ENCODE peak calls at places on chromosomes 5 and 9, in four cellular contexts. H is colonic mucosa, E is BE2C, M is A549. I is an unnamed sample.

GRCh38 chr5:135026645-135027317 is 7.2 kb downstream of the PITX1 start:
- DNase-seq in H (no peak), E (no peak), M (no peak), I (no peak)

GRCh38 chr9:107222020-107222522 is 61.0 kb upstream of the RAD23B start:
- DNase-seq in H (no peak), E (no peak), M (peak; percentile 17), I (no peak)

GRCh38 chr9:137411260-137411659 is 11.7 kb downstream of the EXD3 start:
- DNase-seq in H (no peak), E (no peak), M (no peak), I (no peak)

GRCh38 chr5:65803699-65804426 is 81.9 kb downstream of the NLN start:
- DNase-seq in H (no peak), E (no peak), M (no peak), I (no peak)

GRCh38 chr5:133523921-133524320 is 88.4 kb downstream of the FSTL4 start:
- DNase-seq in H (no peak), E (no peak), M (no peak), I (no peak)

GRCh38 chr9:29514336-29514735 is 1941.1 kb upstream of the C9orf72 start:
- DNase-seq in H (no peak), E (no peak), M (peak; percentile 1), I (no peak)

GRCh38 chr5:154274828-154275185 is 84.3 kb downstream of the GALNT10 start:
- DNase-seq in H (no peak), E (no peak), M (no peak), I (no peak)

GRCh38 chr9:3435732-3436131 is 90.1 kb downstream of the RFX3 start:
- DNase-seq in H (no peak), E (peak; percentile 28), M (no peak), I (no peak)

GRCh38 chr5:165139730-165140129 is 1634.3 kb downstream of the MAT2B start:
- DNase-seq in H (no peak), E (no peak), M (no peak), I (no peak)

GRCh38 chr5:172284275-172284971 is 859 bp upstream of the UBTD2 start:
- DNase-seq in H (no peak), E (no peak), M (no peak), I (no peak)

GRCh38 chr9:133707065-133707760 is 30.9 kb downstream of the SARDH start:
- DNase-seq in H (no peak), E (peak; percentile 6), M (no peak), I (no peak)

GRCh38 chr9:120925535-120926396 is 830 bp downstream of the TRAF1 start:
- DNase-seq in H (no peak), E (no peak), M (peak; percentile 69), I (peak; percentile 91)

GRCh38 chr5:132496631-132497487 is 6.3 kb upstream of the IRF1 start:
- DNase-seq in H (peak; percentile 95), E (peak; percentile 64), M (peak; percentile 87), I (peak; percentile 92)

GRCh38 chr5:53407373-53407772 is 73.1 kb upstream of the FST start:
- DNase-seq in H (no peak), E (no peak), M (no peak), I (no peak)

GRCh38 chr5:132265336-132266030 is 8.0 kb downstream of the PDLIM4 start:
- DNase-seq in H (peak; percentile 79), E (no peak), M (peak; percentile 73), I (no peak)

GRCh38 chr5:104049752-104050151 is 487.2 kb upstream of the NUDT12 start:
- DNase-seq in H (no peak), E (no peak), M (no peak), I (no peak)

GRCh38 chr5:96226941-96227552 is 206.0 kb downstream of the PCSK1 start:
- DNase-seq in H (no peak), E (no peak), M (peak; percentile 19), I (no peak)

GRCh38 chr5:76744632-76745031 is 28.7 kb downstream of the F2R start:
- DNase-seq in H (no peak), E (no peak), M (no peak), I (no peak)

GRCh38 chr5:118557103-118557805 is 431.1 kb downstream of the DTWD2 start:
- DNase-seq in H (no peak), E (no peak), M (no peak), I (no peak)

GRCh38 chr5:76403963-76404693 is 1.0 kb downstream of the IQGAP2 start:
- DNase-seq in H (peak; percentile 86), E (peak; percentile 11), M (peak; percentile 25), I (peak; percentile 72)

GRCh38 chr5:168686837-168687236 is 107.7 kb upstream of the PANK3 start:
- DNase-seq in H (no peak), E (no peak), M (no peak), I (no peak)

GRCh38 chr9:7536310-7536939 is 263.2 kb downstream of the DMAC1 start:
- DNase-seq in H (peak; percentile 69), E (peak; percentile 64), M (peak; percentile 54), I (peak; percentile 70)
- TF ChIP-seq CTCF in H (peak; percentile 66), E (peak; percentile 77), M (peak; percentile 62), I (peak; percentile 77)

GRCh38 chr9:27413507-27414214 is 110.4 kb upstream of the IFNK start:
- DNase-seq in H (no peak), E (no peak), M (no peak), I (no peak)
- H3K4me3 ChIP-seq in H (no peak overlapping the region), E (no peak overlapping the region), M (no peak overlapping the region), I (no peak overlapping the region)

DNA sequence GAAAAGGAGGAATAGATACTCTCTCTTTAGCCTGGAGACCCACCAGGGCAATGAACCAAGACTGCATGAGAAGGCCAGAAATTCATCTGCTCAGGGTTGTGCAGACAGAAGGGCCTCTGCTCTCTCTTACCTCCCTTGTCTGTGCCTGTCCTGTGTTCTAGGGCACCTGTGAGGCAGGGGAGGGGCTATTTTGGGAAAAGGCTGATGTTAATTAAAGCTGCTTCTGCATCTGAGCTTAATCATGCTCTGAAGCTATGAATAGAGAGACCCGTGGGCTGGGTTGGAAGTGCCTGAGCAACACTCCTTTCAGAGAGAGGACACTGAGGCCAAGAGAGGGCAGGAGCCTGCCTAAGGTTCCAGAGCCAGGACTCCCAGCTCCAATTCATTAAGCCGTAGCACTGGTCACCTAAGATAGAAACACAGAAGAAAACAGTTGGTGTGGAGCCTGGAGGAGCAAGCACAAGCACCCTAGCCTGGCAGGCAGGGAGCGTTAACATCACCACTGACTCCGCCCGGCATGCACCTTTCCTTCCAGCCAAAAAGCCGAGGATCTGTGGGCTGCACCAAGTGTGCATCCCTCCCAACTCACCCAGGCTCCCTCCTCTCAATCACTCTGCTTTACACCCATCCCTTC is 31.4 kb upstream of the STING1 start:
- DNase-seq in H (no peak), E (no peak), M (no peak), I (no peak)
- TF ChIP-seq CTCF in H (peak; percentile 13), E (no peak), M (no peak), I (no peak)

DNA sequence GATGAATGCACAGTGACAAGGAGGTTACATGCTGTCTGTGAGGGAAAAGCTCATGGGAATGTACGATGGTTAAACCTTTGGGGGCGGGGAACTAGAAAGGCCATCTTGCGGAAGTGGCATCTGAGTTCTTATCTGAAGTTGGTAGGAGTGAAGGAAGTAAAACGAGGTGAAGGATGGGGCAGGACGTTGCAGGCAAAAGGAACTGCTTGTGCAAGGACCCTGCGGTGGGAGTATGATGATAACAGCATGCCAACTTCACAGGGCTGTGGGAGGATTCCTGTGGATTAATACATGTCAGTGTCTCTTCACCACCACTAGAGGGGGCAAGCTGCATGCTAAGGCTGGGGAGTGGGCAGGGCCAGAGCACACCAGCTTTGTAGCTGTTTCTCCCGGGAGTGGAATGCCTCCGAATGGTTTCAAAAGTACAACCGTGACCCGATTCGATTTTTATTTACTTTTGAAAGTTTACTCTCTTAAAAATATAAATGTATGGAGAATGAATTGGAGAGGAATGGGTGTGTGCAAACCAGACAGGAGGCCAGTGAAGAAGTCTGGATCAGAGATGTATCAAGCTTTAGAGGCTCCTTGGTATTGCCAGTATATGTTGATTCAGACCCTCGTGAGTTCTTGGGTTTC is 62.5 kb downstream of the CYFIP2 start:
- DNase-seq in H (peak; percentile 49), E (peak; percentile 66), M (peak; percentile 77), I (peak; percentile 66)
- H3K4me3 ChIP-seq in H (no peak overlapping the region), E (peak overlapping the region; percentile 26), M (no peak overlapping the region), I (no peak overlapping the region)

GRCh38 chr5:102792705-102793104 is 37.6 kb downstream of the PAM start:
- DNase-seq in H (no peak), E (no peak), M (peak; percentile 20), I (peak; percentile 29)
- TF ChIP-seq CTCF in H (no peak), E (peak; percentile 60), M (peak; percentile 34), I (peak; percentile 11)